ENCODE peak calls at places on chromosomes 7 and 10, in six cellular contexts. F is coronary artery, Y is AG04449, Z is fibroblast of pulmonary artery, C is IMR-90, R is choroid plexus epithelial cell. H is an unnamed sample.

GRCh38 chr7:48154792-48155413 is 16.4 kb upstream of the ABCA13 start:
- DNase-seq in F (no peak), Y (no peak), Z (peak; percentile 62), C (peak; percentile 57), R (peak; percentile 80), H (peak; percentile 61)

GRCh38 chr7:95502403-95502802 is 16.7 kb downstream of the ASB4 start:
- DNase-seq in F (no peak), Y (no peak), Z (no peak), C (no peak), R (no peak), H (no peak)

GRCh38 chr10:107814865-107815487 is 650.5 kb upstream of the SORCS1 start:
- DNase-seq in F (no peak), Y (peak; percentile 12), Z (peak; percentile 73), C (peak; percentile 5), R (peak; percentile 80), H (peak; percentile 77)

GRCh38 chr10:69474688-69475432 is 23.6 kb downstream of the TSPAN15 start:
- DNase-seq in F (no peak), Y (peak; percentile 23), Z (peak; percentile 67), C (peak; percentile 51), R (peak; percentile 63), H (peak; percentile 74)

GRCh38 chr10:23695825-23696420 is 257.0 kb downstream of the OTUD1 start:
- DNase-seq in F (no peak), Y (no peak), Z (no peak), C (no peak), R (no peak), H (no peak)

GRCh38 chr7:100539436-100540006 is 518 bp downstream of the AGFG2 start:
- DNase-seq in F (no peak), Y (no peak), Z (no peak), C (no peak), R (no peak), H (no peak)

GRCh38 chr7:118185163-118185860 is 1.3 kb downstream of the LSM8 start:
- DNase-seq in F (no peak), Y (peak; percentile 31), Z (peak; percentile 20), C (peak; percentile 40), R (peak; percentile 30), H (no peak)

GRCh38 chr10:92550924-92551323 is 23.0 kb downstream of the IDE start:
- DNase-seq in F (no peak), Y (no peak), Z (no peak), C (no peak), R (peak; percentile 13), H (no peak)

GRCh38 chr10:13712799-13713581 is 126.2 kb downstream of the PRPF18 start:
- DNase-seq in F (peak; percentile 80), Y (peak; percentile 92), Z (peak; percentile 97), C (peak; percentile 99), R (peak; percentile 94), H (peak; percentile 79)

GRCh38 chr10:131751827-131752775 is 148.7 kb upstream of the PPP2R2D start:
- DNase-seq in F (no peak), Y (no peak), Z (no peak), C (no peak), R (no peak), H (no peak)

GRCh38 chr10:88793747-88794299 is 8.7 kb upstream of the LIPM start:
- DNase-seq in F (no peak), Y (no peak), Z (peak; percentile 55), C (peak; percentile 59), R (peak; percentile 71), H (peak; percentile 14)

GRCh38 chr10:14553434-14553833 is 221.3 kb downstream of the FAM107B start:
- DNase-seq in F (no peak), Y (peak; percentile 37), Z (peak; percentile 58), C (peak; percentile 87), R (peak; percentile 70), H (peak; percentile 67)

GRCh38 chr7:134196439-134196838 is 69.3 kb downstream of the LRGUK start:
- DNase-seq in F (no peak), Y (no peak), Z (no peak), C (no peak), R (no peak), H (no peak)

GRCh38 chr10:112738586-112739218 is 211.3 kb upstream of the TCF7L2 start:
- DNase-seq in F (no peak), Y (no peak), Z (no peak), C (peak; percentile 71), R (peak; percentile 48), H (no peak)

GRCh38 chr10:62817120-62817762 is 1.1 kb upstream of the EGR2 start:
- DNase-seq in F (peak; percentile 78), Y (no peak), Z (peak; percentile 65), C (peak; percentile 28), R (no peak), H (peak; percentile 34)

GRCh38 chr10:79293841-79294705 is 53.2 kb upstream of the PPIF start:
- DNase-seq in F (no peak), Y (no peak), Z (peak; percentile 29), C (peak; percentile 72), R (peak; percentile 41), H (peak; percentile 90)

GRCh38 chr7:130383187-130383980 is 3.1 kb downstream of the CPA1 start:
- DNase-seq in F (peak; percentile 58), Y (no peak), Z (no peak), C (no peak), R (no peak), H (no peak)

GRCh38 chr10:11608159-11608966 is 3.1 kb downstream of the USP6NL start:
- DNase-seq in F (no peak), Y (no peak), Z (no peak), C (no peak), R (no peak), H (no peak)
- H3K4me3 ChIP-seq in F (no peak overlapping the region), Y (no peak overlapping the region), Z (no peak overlapping the region), C (no peak overlapping the region), R (no peak overlapping the region), H (no peak overlapping the region)

DNA sequence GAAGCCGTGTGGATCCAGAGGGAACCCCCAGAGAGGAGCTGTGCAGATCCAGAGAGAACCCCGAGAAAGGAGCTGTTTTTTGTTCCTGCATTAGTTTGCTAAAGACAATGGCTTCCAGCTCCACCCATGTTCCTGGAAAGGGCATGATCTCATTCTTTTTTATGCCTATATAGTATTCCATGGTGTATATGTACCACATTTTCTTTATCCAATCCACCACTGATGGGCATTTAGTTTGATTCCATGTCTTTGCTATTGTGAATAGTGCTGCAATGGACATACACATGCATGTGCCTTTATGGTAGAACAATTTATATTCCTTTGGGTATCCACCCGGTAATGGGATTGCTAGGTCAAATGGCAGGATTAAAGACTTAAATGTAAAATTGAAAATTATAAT is 95.4 kb upstream of the RHEB start:
- DNase-seq in F (no peak), Y (no peak), Z (no peak), C (no peak), R (no peak), H (no peak)
- TF ChIP-seq CTCF in F (no peak), Y (no peak), Z (no peak), C (no peak), R (no peak), H (no peak)

DNA sequence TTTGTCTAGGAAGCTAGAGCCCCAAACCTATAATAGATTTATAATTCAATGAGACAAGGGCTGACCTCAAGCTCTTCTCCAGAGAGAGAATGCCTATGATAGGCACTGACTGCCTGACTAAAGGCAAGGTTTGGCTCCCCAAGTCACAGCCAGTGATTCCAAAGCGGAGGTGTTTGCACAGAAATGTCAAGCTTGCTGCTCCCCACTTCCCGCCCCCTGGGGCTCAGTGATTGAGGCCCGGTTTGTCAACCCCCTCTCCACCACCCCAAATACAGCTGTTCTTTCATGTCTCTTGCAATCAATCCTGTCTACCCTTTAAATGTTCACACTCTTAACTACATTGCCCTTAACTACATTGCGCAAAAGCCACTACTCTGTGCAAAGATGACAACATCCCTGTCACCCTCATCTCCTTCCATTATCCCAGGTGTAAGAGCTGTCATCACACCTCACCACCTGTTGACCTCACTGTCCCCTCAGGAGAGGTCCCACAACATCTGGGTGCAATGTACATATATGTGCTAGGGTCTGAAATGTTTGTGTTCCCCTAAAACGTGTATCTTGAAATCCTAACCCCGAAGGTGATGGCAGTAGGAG is 58.0 kb downstream of the NUDCD3 start:
- DNase-seq in F (no peak), Y (no peak), Z (no peak), C (no peak), R (no peak), H (no peak)
- H3K4me3 ChIP-seq in F (no peak overlapping the region), Y (no peak overlapping the region), Z (no peak overlapping the region), C (no peak overlapping the region), R (no peak overlapping the region), H (no peak overlapping the region)

GRCh38 chr7:35784332-35784731 is 16.5 kb upstream of the SEPTIN7 start:
- DNase-seq in F (no peak), Y (no peak), Z (no peak), C (no peak), R (no peak), H (no peak)
- TF ChIP-seq CTCF in F (no peak), Y (no peak), Z (no peak), C (no peak), R (no peak), H (no peak)

DNA sequence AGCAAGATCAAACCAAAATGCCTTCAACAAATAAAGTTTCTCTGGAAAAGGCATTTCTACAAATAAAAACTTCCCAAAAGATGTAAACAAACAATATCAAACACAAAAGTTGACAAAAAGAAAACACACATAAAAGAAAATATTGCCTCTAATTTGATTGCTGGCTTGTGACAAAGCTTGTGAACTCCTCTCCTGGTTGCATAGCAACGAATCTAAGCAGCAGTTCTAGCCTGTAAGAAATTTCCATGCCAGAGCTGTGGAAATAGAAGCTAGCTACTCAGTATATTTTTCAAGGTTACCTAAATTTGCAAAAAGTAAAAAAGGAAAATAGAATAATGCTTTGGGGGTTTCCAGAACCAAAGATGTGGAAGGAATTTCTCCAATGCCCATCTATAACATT is 173.9 kb upstream of the CDK1 start:
- DNase-seq in F (no peak), Y (no peak), Z (peak; percentile 31), C (no peak), R (peak; percentile 61), H (no peak)
- H3K4me3 ChIP-seq in F (no peak overlapping the region), Y (no peak overlapping the region), Z (no peak overlapping the region), C (no peak overlapping the region), R (no peak overlapping the region), H (no peak overlapping the region)

GRCh38 chr7:77912293-77912692 is 113.7 kb downstream of the PHTF2 start:
- DNase-seq in F (no peak), Y (no peak), Z (no peak), C (no peak), R (no peak), H (no peak)

GRCh38 chr7:77907281-77907680 is 108.7 kb downstream of the PHTF2 start:
- DNase-seq in F (no peak), Y (no peak), Z (no peak), C (no peak), R (no peak), H (no peak)

GRCh38 chr7:77913977-77914607 is 115.5 kb downstream of the PHTF2 start:
- DNase-seq in F (no peak), Y (no peak), Z (peak; percentile 13), C (peak; percentile 66), R (peak; percentile 49), H (no peak)

GRCh38 chr7:77908664-77909063 is 110.1 kb downstream of the PHTF2 start:
- DNase-seq in F (no peak), Y (no peak), Z (no peak), C (no peak), R (no peak), H (no peak)

GRCh38 chr7:77910124-77910523 is 111.6 kb downstream of the PHTF2 start:
- DNase-seq in F (no peak), Y (no peak), Z (no peak), C (no peak), R (peak; percentile 19), H (no peak)
- TF ChIP-seq CTCF in F (no peak), Y (no peak), Z (peak; percentile 11), C (no peak), R (peak; percentile 31), H (peak; percentile 16)